ENCODE peak calls at places on chromosomes 5 and 9, in six cellular contexts. One of them, this sample, is unnamed. For H3K27me3, the result is how much of the 10 kb centered on the place peaks cover.

GRCh38 chr9:72255546-72255925 is 106.3 kb downstream of the GDA start:
- DNase-seq in PC-3: no peak
- DNase-seq in RWPE2: no peak
- DNase-seq in Panc1: no peak
- DNase-seq in heart left ventricle: no peak
- DNase-seq in HepG2: no peak
- DNase-seq in this sample: no peak

GRCh38 chr5:111360173-111360572 is 136.0 kb downstream of the CAMK4 start:
- DNase-seq in PC-3: no peak
- DNase-seq in RWPE2: no peak
- DNase-seq in Panc1: no peak
- DNase-seq in heart left ventricle: no peak
- DNase-seq in HepG2: no peak
- DNase-seq in this sample: no peak

GRCh38 chr5:148416921-148417320 is 33.2 kb downstream of the FBXO38 start:
- DNase-seq in PC-3: peak
- DNase-seq in RWPE2: no peak
- DNase-seq in Panc1: no peak
- DNase-seq in heart left ventricle: no peak
- DNase-seq in HepG2: no peak
- DNase-seq in this sample: no peak

GRCh38 chr5:109744261-109744660 is 54.5 kb downstream of the MAN2A1 start:
- DNase-seq in PC-3: no peak
- DNase-seq in RWPE2: peak
- DNase-seq in Panc1: no peak
- DNase-seq in heart left ventricle: no peak
- DNase-seq in HepG2: no peak
- DNase-seq in this sample: no peak

GRCh38 chr5:10434392-10434791 is 7.3 kb upstream of the ROPN1L start:
- DNase-seq in PC-3: no peak
- DNase-seq in RWPE2: no peak
- DNase-seq in Panc1: no peak
- DNase-seq in heart left ventricle: no peak
- DNase-seq in HepG2: no peak
- DNase-seq in this sample: no peak

GRCh38 chr5:151772029-151772867 is 494 bp downstream of the G3BP1 start:
- DNase-seq in PC-3: no peak
- DNase-seq in RWPE2: no peak
- DNase-seq in Panc1: no peak
- DNase-seq in heart left ventricle: peak
- DNase-seq in HepG2: peak
- DNase-seq in this sample: peak

GRCh38 chr9:126805546-126806262 is 864 bp downstream of the ZBTB43 start:
- DNase-seq in PC-3: peak
- DNase-seq in RWPE2: no peak
- DNase-seq in Panc1: no peak
- DNase-seq in heart left ventricle: peak
- DNase-seq in HepG2: peak
- DNase-seq in this sample: no peak

GRCh38 chr5:37875051-37875787 is 35.4 kb upstream of the GDNF start:
- DNase-seq in PC-3: peak
- DNase-seq in RWPE2: no peak
- DNase-seq in Panc1: no peak
- DNase-seq in heart left ventricle: no peak
- DNase-seq in HepG2: no peak
- DNase-seq in this sample: no peak

GRCh38 chr5:127785098-127785927 is 82.1 kb downstream of the CCDC192 start:
- DNase-seq in PC-3: peak
- DNase-seq in RWPE2: no peak
- DNase-seq in Panc1: no peak
- DNase-seq in heart left ventricle: no peak
- DNase-seq in HepG2: no peak
- DNase-seq in this sample: no peak

GRCh38 chr5:92460505-92460904 is 1077.4 kb upstream of the ARRDC3 start:
- DNase-seq in PC-3: no peak
- DNase-seq in RWPE2: no peak
- DNase-seq in Panc1: no peak
- DNase-seq in heart left ventricle: no peak
- DNase-seq in HepG2: no peak
- DNase-seq in this sample: no peak

GRCh38 chr5:67771221-67771620 is 444.3 kb upstream of the PIK3R1 start:
- DNase-seq in PC-3: no peak
- DNase-seq in RWPE2: no peak
- DNase-seq in Panc1: no peak
- DNase-seq in heart left ventricle: no peak
- DNase-seq in HepG2: no peak
- DNase-seq in this sample: no peak

GRCh38 chr5:176469293-176469692 is 21.1 kb downstream of the FAF2 start:
- DNase-seq in PC-3: no peak
- DNase-seq in RWPE2: no peak
- DNase-seq in Panc1: no peak
- DNase-seq in heart left ventricle: no peak
- DNase-seq in HepG2: no peak
- DNase-seq in this sample: no peak

GRCh38 chr5:31651241-31651640 is 12.3 kb downstream of the PDZD2 start:
- DNase-seq in PC-3: no peak
- DNase-seq in RWPE2: no peak
- DNase-seq in Panc1: no peak
- DNase-seq in heart left ventricle: no peak
- DNase-seq in HepG2: no peak
- DNase-seq in this sample: no peak

GRCh38 chr5:90551376-90551775 is 7.2 kb upstream of the ADGRV1 start:
- DNase-seq in PC-3: no peak
- DNase-seq in RWPE2: no peak
- DNase-seq in Panc1: no peak
- DNase-seq in heart left ventricle: no peak
- DNase-seq in HepG2: no peak
- DNase-seq in this sample: no peak

GRCh38 chr9:125929846-125930245 is 182.7 kb downstream of the PBX3 start:
- DNase-seq in PC-3: peak
- DNase-seq in RWPE2: no peak
- DNase-seq in Panc1: no peak
- DNase-seq in heart left ventricle: no peak
- DNase-seq in HepG2: no peak
- DNase-seq in this sample: no peak

GRCh38 chr9:71145179-71145578 is 23.8 kb upstream of the TRPM3 start:
- DNase-seq in PC-3: no peak
- DNase-seq in RWPE2: no peak
- DNase-seq in Panc1: no peak
- DNase-seq in heart left ventricle: no peak
- DNase-seq in HepG2: no peak
- DNase-seq in this sample: no peak

GRCh38 chr5:57895766-57896165 is 413.2 kb upstream of the ACTBL2 start:
- DNase-seq in PC-3: no peak
- DNase-seq in RWPE2: no peak
- DNase-seq in Panc1: no peak
- DNase-seq in heart left ventricle: no peak
- DNase-seq in HepG2: no peak
- DNase-seq in this sample: no peak

GRCh38 chr5:16759147-16759800 is 142.5 kb upstream of the RETREG1 start:
- DNase-seq in PC-3: no peak
- DNase-seq in RWPE2: no peak
- DNase-seq in Panc1: no peak
- DNase-seq in heart left ventricle: no peak
- DNase-seq in HepG2: no peak
- DNase-seq in this sample: no peak

GRCh38 chr5:146048994-146049703 is 56.2 kb downstream of the PLAC8L1 start:
- DNase-seq in PC-3: peak
- DNase-seq in RWPE2: no peak
- DNase-seq in Panc1: peak
- DNase-seq in heart left ventricle: no peak
- DNase-seq in HepG2: peak
- DNase-seq in this sample: no peak

GRCh38 chr5:73619606-73620334 is 6.2 kb upstream of the ARHGEF28 start:
- DNase-seq in PC-3: peak
- DNase-seq in RWPE2: no peak
- DNase-seq in Panc1: no peak
- DNase-seq in heart left ventricle: no peak
- DNase-seq in HepG2: no peak
- DNase-seq in this sample: no peak

GRCh38 chr5:174798411-174798930 is 74.1 kb downstream of the MSX2 start:
- DNase-seq in PC-3: no peak
- DNase-seq in RWPE2: no peak
- DNase-seq in Panc1: no peak
- DNase-seq in heart left ventricle: no peak
- DNase-seq in HepG2: no peak
- DNase-seq in this sample: no peak

GRCh38 chr9:121607434-121608248 is 43.8 kb upstream of the DAB2IP start:
- DNase-seq in PC-3: peak
- DNase-seq in RWPE2: no peak
- DNase-seq in Panc1: no peak
- DNase-seq in heart left ventricle: peak
- DNase-seq in HepG2: peak
- DNase-seq in this sample: no peak

GRCh38 chr9:121613009-121613766 is 38.2 kb upstream of the DAB2IP start:
- DNase-seq in PC-3: no peak
- DNase-seq in RWPE2: no peak
- DNase-seq in Panc1: no peak
- DNase-seq in heart left ventricle: no peak
- DNase-seq in HepG2: no peak
- DNase-seq in this sample: no peak

GRCh38 chr9:121609845-121610637 is 41.4 kb upstream of the DAB2IP start:
- DNase-seq in PC-3: peak
- DNase-seq in RWPE2: peak
- DNase-seq in Panc1: no peak
- DNase-seq in heart left ventricle: no peak
- DNase-seq in HepG2: peak
- DNase-seq in this sample: no peak

GRCh38 chr9:121612511-121612998 is 38.9 kb upstream of the DAB2IP start:
- DNase-seq in PC-3: no peak
- DNase-seq in RWPE2: no peak
- DNase-seq in Panc1: no peak
- DNase-seq in heart left ventricle: no peak
- DNase-seq in HepG2: no peak
- DNase-seq in this sample: no peak

DNA sequence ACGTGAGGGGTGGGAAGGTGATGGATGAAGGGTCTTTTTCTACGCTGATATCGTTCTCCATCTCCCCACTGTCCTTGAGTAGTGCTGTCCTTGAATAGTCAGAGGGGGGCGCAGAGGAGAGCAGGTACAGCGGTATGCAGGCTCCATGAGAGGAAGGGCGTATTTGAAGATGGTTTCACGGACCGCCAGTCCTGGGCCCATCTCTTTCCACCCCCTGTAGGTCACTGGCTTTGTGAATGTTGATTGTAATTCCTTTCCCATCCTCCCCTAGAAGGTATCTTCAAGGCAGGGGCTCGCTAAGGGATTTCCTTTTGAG is 40.8 kb upstream of the DAB2IP start:
- DNase-seq in PC-3: no peak
- DNase-seq in RWPE2: no peak
- DNase-seq in Panc1: no peak
- DNase-seq in heart left ventricle: no peak
- DNase-seq in HepG2: no peak
- DNase-seq in this sample: no peak
- TF ChIP-seq CTCF in PC-3: no peak
- TF ChIP-seq CTCF in RWPE2: no peak
- TF ChIP-seq CTCF in Panc1: no peak
- TF ChIP-seq CTCF in heart left ventricle: no peak
- TF ChIP-seq CTCF in HepG2: no peak
- TF ChIP-seq CTCF in this sample: no peak

GRCh38 chr5:178547753-178548415 is 42.3 kb downstream of the COL23A1 start:
- DNase-seq in PC-3: no peak
- DNase-seq in RWPE2: peak
- DNase-seq in Panc1: no peak
- DNase-seq in heart left ventricle: no peak
- DNase-seq in HepG2: no peak
- DNase-seq in this sample: no peak
- H3K27me3 ChIP-seq in PC-3: under half
- H3K27me3 ChIP-seq in RWPE2: under half
- H3K27me3 ChIP-seq in Panc1: under half
- H3K27me3 ChIP-seq in heart left ventricle: under half
- H3K27me3 ChIP-seq in HepG2: under half
- H3K27me3 ChIP-seq in this sample: under half

DNA sequence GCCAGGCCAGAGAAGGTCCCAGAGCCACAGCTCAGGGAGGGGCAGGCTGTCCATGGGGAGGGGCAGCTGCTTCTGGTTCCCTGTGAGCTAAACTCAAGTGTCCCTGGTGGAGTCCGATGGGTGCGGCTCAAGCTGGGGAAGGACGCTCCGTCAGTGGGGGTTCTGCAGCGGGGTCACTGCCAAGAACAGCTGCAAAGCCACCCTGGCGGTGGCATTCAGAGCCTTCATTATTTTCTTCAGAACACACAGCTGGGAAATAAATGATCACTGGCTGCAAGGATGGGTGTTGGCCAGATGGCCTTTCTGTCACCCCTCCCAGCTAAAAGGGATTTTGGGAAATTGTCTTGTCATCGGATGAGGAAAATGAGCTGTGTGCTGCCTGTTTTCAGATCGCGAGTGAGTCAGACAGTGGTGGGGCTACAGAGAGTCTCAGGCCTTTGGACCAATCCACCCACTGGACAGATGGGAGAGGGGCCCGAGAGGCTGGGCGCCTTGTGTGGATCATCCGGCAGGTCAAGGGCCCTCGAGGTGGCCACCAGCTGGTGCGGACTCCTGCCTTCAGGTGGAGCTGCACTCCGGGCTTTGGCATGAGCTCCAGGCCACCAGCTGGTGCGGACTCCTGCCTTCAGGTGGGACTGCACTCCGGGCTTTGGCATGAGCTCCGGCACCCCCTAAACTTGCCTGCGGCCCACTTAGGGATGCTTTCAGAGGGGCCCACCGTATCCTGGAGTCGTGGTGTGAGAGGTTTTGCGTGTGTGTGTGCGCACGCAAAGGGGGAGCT is 17.9 kb upstream of the GFPT2 start:
- DNase-seq in PC-3: no peak
- DNase-seq in RWPE2: no peak
- DNase-seq in Panc1: no peak
- DNase-seq in heart left ventricle: peak
- DNase-seq in HepG2: no peak
- DNase-seq in this sample: peak
- H3K27ac ChIP-seq in PC-3: no peak
- H3K27ac ChIP-seq in RWPE2: no peak
- H3K27ac ChIP-seq in Panc1: no peak
- H3K27ac ChIP-seq in heart left ventricle: no peak
- H3K27ac ChIP-seq in HepG2: no peak
- H3K27ac ChIP-seq in this sample: peak

GRCh38 chr9:36976371-36977030 is 57.6 kb downstream of the PAX5 start:
- DNase-seq in PC-3: peak
- DNase-seq in RWPE2: peak
- DNase-seq in Panc1: no peak
- DNase-seq in heart left ventricle: peak
- DNase-seq in HepG2: no peak
- DNase-seq in this sample: no peak

GRCh38 chr9:36969216-36969771 is 64.8 kb downstream of the PAX5 start:
- DNase-seq in PC-3: no peak
- DNase-seq in RWPE2: no peak
- DNase-seq in Panc1: no peak
- DNase-seq in heart left ventricle: no peak
- DNase-seq in HepG2: peak
- DNase-seq in this sample: no peak

GRCh38 chr9:36970007-36970888 is 63.8 kb downstream of the PAX5 start:
- DNase-seq in PC-3: peak
- DNase-seq in RWPE2: no peak
- DNase-seq in Panc1: peak
- DNase-seq in heart left ventricle: no peak
- DNase-seq in HepG2: no peak
- DNase-seq in this sample: no peak

GRCh38 chr9:36971935-36972488 is 62.1 kb downstream of the PAX5 start:
- DNase-seq in PC-3: no peak
- DNase-seq in RWPE2: no peak
- DNase-seq in Panc1: no peak
- DNase-seq in heart left ventricle: peak
- DNase-seq in HepG2: no peak
- DNase-seq in this sample: no peak

GRCh38 chr9:36974731-36975130 is 59.3 kb downstream of the PAX5 start:
- DNase-seq in PC-3: no peak
- DNase-seq in RWPE2: no peak
- DNase-seq in Panc1: no peak
- DNase-seq in heart left ventricle: peak
- DNase-seq in HepG2: no peak
- DNase-seq in this sample: no peak
- TF ChIP-seq CTCF in PC-3: peak
- TF ChIP-seq CTCF in RWPE2: peak
- TF ChIP-seq CTCF in Panc1: no peak
- TF ChIP-seq CTCF in heart left ventricle: no peak
- TF ChIP-seq CTCF in HepG2: peak
- TF ChIP-seq CTCF in this sample: no peak

This sample was measured in dorsolateral prefrontal cortex.